ENCODE peak calls at places on chromosomes 4 and X, in ten cellular contexts. One of them, this sample, is unnamed.

GRCh38 chr4:169143335-169143734 is 127.4 kb downstream of the SH3RF1 start:
- DNase-seq in K562: no peak
- DNase-seq in spleen: no peak
- DNase-seq in transverse colon: no peak
- DNase-seq in GM12878: no peak
- DNase-seq in GM23338: no peak
- DNase-seq in H1: no peak
- DNase-seq in stomach: no peak
- DNase-seq in HCT116: no peak
- DNase-seq in esophagus muscularis mucosa: peak; percentile 37
- DNase-seq in this sample: no peak

GRCh38 chr4:190015538-190016368 is 11.3 kb downstream of the FRG2 start:
- DNase-seq in K562: no peak
- DNase-seq in spleen: no peak
- DNase-seq in transverse colon: no peak
- DNase-seq in GM12878: no peak
- DNase-seq in GM23338: peak; percentile 69
- DNase-seq in H1: no peak
- DNase-seq in stomach: no peak
- DNase-seq in HCT116: no peak
- DNase-seq in esophagus muscularis mucosa: no peak
- DNase-seq in this sample: no peak

GRCh38 chr4:70505152-70505748 is 13.1 kb upstream of the AMTN start:
- DNase-seq in K562: peak; percentile 54
- DNase-seq in spleen: peak; percentile 86
- DNase-seq in transverse colon: peak; percentile 55
- DNase-seq in GM12878: no peak
- DNase-seq in GM23338: peak; percentile 75
- DNase-seq in H1: peak; percentile 19
- DNase-seq in stomach: peak; percentile 60
- DNase-seq in HCT116: peak; percentile 42
- DNase-seq in esophagus muscularis mucosa: no peak
- DNase-seq in this sample: peak; percentile 56

GRCh38 chr4:123244233-123244632 is 152.4 kb upstream of the SPRY1 start:
- DNase-seq in K562: no peak
- DNase-seq in spleen: peak; percentile 72
- DNase-seq in transverse colon: peak; percentile 20
- DNase-seq in GM12878: no peak
- DNase-seq in GM23338: no peak
- DNase-seq in H1: no peak
- DNase-seq in stomach: peak; percentile 30
- DNase-seq in HCT116: no peak
- DNase-seq in esophagus muscularis mucosa: no peak
- DNase-seq in this sample: peak; percentile 58

GRCh38 chrX:119817130-119817690 is 25.8 kb upstream of the RPL39 start:
- DNase-seq in K562: no peak
- DNase-seq in spleen: no peak
- DNase-seq in transverse colon: no peak
- DNase-seq in GM12878: no peak
- DNase-seq in GM23338: no peak
- DNase-seq in H1: no peak
- DNase-seq in stomach: no peak
- DNase-seq in HCT116: no peak
- DNase-seq in esophagus muscularis mucosa: no peak
- DNase-seq in this sample: no peak

GRCh38 chr4:117664706-117665444 is 369.4 kb upstream of the NDST3 start:
- DNase-seq in K562: no peak
- DNase-seq in spleen: no peak
- DNase-seq in transverse colon: no peak
- DNase-seq in GM12878: no peak
- DNase-seq in GM23338: no peak
- DNase-seq in H1: no peak
- DNase-seq in stomach: no peak
- DNase-seq in HCT116: no peak
- DNase-seq in esophagus muscularis mucosa: no peak
- DNase-seq in this sample: no peak

GRCh38 chrX:22134681-22135080 is 102.6 kb downstream of the PHEX start:
- DNase-seq in K562: no peak
- DNase-seq in spleen: no peak
- DNase-seq in transverse colon: no peak
- DNase-seq in GM12878: no peak
- DNase-seq in GM23338: no peak
- DNase-seq in H1: no peak
- DNase-seq in stomach: no peak
- DNase-seq in HCT116: no peak
- DNase-seq in esophagus muscularis mucosa: no peak
- DNase-seq in this sample: no peak

GRCh38 chr4:56215138-56215793 is 172.0 kb downstream of the AASDH start:
- DNase-seq in K562: no peak
- DNase-seq in spleen: no peak
- DNase-seq in transverse colon: no peak
- DNase-seq in GM12878: no peak
- DNase-seq in GM23338: no peak
- DNase-seq in H1: no peak
- DNase-seq in stomach: no peak
- DNase-seq in HCT116: no peak
- DNase-seq in esophagus muscularis mucosa: no peak
- DNase-seq in this sample: no peak

GRCh38 chrX:154776753-154777152 is 14.1 kb downstream of the DKC1 start:
- DNase-seq in K562: no peak
- DNase-seq in spleen: no peak
- DNase-seq in transverse colon: no peak
- DNase-seq in GM12878: no peak
- DNase-seq in GM23338: no peak
- DNase-seq in H1: no peak
- DNase-seq in stomach: no peak
- DNase-seq in HCT116: no peak
- DNase-seq in esophagus muscularis mucosa: no peak
- DNase-seq in this sample: no peak

GRCh38 chrX:55638933-55639332 is 15.7 kb downstream of the FOXR2 start:
- DNase-seq in K562: no peak
- DNase-seq in spleen: no peak
- DNase-seq in transverse colon: no peak
- DNase-seq in GM12878: no peak
- DNase-seq in GM23338: no peak
- DNase-seq in H1: no peak
- DNase-seq in stomach: no peak
- DNase-seq in HCT116: no peak
- DNase-seq in esophagus muscularis mucosa: no peak
- DNase-seq in this sample: no peak

GRCh38 chr4:80989921-80990544 is 40.5 kb upstream of the BMP3 start:
- DNase-seq in K562: peak; percentile 22
- DNase-seq in spleen: no peak
- DNase-seq in transverse colon: no peak
- DNase-seq in GM12878: peak; percentile 26
- DNase-seq in GM23338: peak; percentile 83
- DNase-seq in H1: peak; percentile 15
- DNase-seq in stomach: no peak
- DNase-seq in HCT116: peak; percentile 50
- DNase-seq in esophagus muscularis mucosa: no peak
- DNase-seq in this sample: no peak

GRCh38 chr4:6250235-6250983 is 19.2 kb upstream of the WFS1 start:
- DNase-seq in K562: peak; percentile 61
- DNase-seq in spleen: peak; percentile 51
- DNase-seq in transverse colon: no peak
- DNase-seq in GM12878: peak; percentile 42
- DNase-seq in GM23338: peak; percentile 90
- DNase-seq in H1: no peak
- DNase-seq in stomach: no peak
- DNase-seq in HCT116: peak; percentile 76
- DNase-seq in esophagus muscularis mucosa: no peak
- DNase-seq in this sample: no peak

GRCh38 chr4:149173241-149174013 is 642.2 kb downstream of the IQCM start:
- DNase-seq in K562: no peak
- DNase-seq in spleen: no peak
- DNase-seq in transverse colon: no peak
- DNase-seq in GM12878: no peak
- DNase-seq in GM23338: no peak
- DNase-seq in H1: no peak
- DNase-seq in stomach: no peak
- DNase-seq in HCT116: no peak
- DNase-seq in esophagus muscularis mucosa: no peak
- DNase-seq in this sample: no peak

GRCh38 chrX:39936886-39937770 is 160.6 kb downstream of the BCOR start:
- DNase-seq in K562: peak; percentile 20
- DNase-seq in spleen: no peak
- DNase-seq in transverse colon: no peak
- DNase-seq in GM12878: peak; percentile 12
- DNase-seq in GM23338: no peak
- DNase-seq in H1: no peak
- DNase-seq in stomach: no peak
- DNase-seq in HCT116: no peak
- DNase-seq in esophagus muscularis mucosa: no peak
- DNase-seq in this sample: no peak

GRCh38 chr4:17085416-17085815 is 187.0 kb upstream of the LDB2 start:
- DNase-seq in K562: no peak
- DNase-seq in spleen: no peak
- DNase-seq in transverse colon: no peak
- DNase-seq in GM12878: no peak
- DNase-seq in GM23338: no peak
- DNase-seq in H1: no peak
- DNase-seq in stomach: no peak
- DNase-seq in HCT116: no peak
- DNase-seq in esophagus muscularis mucosa: peak; percentile 42
- DNase-seq in this sample: no peak

GRCh38 chr4:24115101-24115500 is 225.3 kb upstream of the PPARGC1A start:
- DNase-seq in K562: no peak
- DNase-seq in spleen: no peak
- DNase-seq in transverse colon: no peak
- DNase-seq in GM12878: no peak
- DNase-seq in GM23338: no peak
- DNase-seq in H1: no peak
- DNase-seq in stomach: no peak
- DNase-seq in HCT116: no peak
- DNase-seq in esophagus muscularis mucosa: no peak
- DNase-seq in this sample: no peak
- TF ChIP-seq POLR2AphosphoS5 in K562: no peak
- TF ChIP-seq POLR2AphosphoS5 in spleen: no peak
- TF ChIP-seq POLR2AphosphoS5 in transverse colon: no peak
- TF ChIP-seq POLR2AphosphoS5 in GM12878: no peak
- TF ChIP-seq POLR2AphosphoS5 in GM23338: no peak
- TF ChIP-seq POLR2AphosphoS5 in H1: no peak
- TF ChIP-seq POLR2AphosphoS5 in stomach: no peak
- TF ChIP-seq POLR2AphosphoS5 in HCT116: no peak
- TF ChIP-seq POLR2AphosphoS5 in esophagus muscularis mucosa: no peak
- TF ChIP-seq POLR2AphosphoS5 in this sample: no peak

DNA sequence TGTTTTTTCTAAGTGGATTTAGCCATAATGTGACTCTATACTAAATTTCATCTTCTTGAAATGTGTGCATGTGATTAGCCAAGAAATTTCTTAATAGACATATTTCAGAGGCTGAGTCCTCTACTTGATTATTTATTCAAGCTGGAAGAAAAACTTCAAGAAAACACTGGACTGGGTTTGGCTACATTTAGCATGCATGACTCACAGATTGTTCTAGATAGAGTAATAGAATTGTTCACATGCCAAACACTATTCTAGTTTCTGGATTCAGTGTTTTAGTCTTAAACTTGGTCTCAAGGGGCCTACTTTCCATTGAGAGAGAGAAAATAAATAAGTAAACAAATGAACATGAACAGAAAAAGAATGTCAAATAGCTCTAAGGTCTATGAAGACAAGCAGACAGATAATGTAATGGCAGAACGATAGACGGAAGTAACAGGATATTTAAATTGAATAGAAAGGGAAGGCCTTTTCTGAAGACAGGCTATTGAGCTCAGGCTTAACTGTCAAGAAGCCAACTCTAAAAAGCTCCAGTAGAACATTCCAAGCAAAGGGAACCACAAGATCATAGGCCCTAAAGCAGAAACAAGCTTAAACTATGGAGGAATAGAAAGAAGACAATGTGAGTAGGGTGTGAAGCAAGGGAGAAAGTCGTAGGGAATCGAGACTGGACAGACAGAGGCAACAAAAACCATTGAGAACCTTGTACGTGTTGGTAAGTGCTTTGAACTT is 104.6 kb downstream of the TMEM144 start:
- DNase-seq in K562: no peak
- DNase-seq in spleen: no peak
- DNase-seq in transverse colon: no peak
- DNase-seq in GM12878: no peak
- DNase-seq in GM23338: no peak
- DNase-seq in H1: no peak
- DNase-seq in stomach: no peak
- DNase-seq in HCT116: no peak
- DNase-seq in esophagus muscularis mucosa: no peak
- DNase-seq in this sample: no peak
- H3K4me3 ChIP-seq in K562: no peak overlapping the region
- H3K4me3 ChIP-seq in spleen: no peak overlapping the region
- H3K4me3 ChIP-seq in transverse colon: no peak overlapping the region
- H3K4me3 ChIP-seq in GM12878: no peak overlapping the region
- H3K4me3 ChIP-seq in GM23338: no peak overlapping the region
- H3K4me3 ChIP-seq in H1: no peak overlapping the region
- H3K4me3 ChIP-seq in stomach: no peak overlapping the region
- H3K4me3 ChIP-seq in HCT116: no peak overlapping the region
- H3K4me3 ChIP-seq in esophagus muscularis mucosa: no peak overlapping the region
- H3K4me3 ChIP-seq in this sample: no peak overlapping the region

DNA sequence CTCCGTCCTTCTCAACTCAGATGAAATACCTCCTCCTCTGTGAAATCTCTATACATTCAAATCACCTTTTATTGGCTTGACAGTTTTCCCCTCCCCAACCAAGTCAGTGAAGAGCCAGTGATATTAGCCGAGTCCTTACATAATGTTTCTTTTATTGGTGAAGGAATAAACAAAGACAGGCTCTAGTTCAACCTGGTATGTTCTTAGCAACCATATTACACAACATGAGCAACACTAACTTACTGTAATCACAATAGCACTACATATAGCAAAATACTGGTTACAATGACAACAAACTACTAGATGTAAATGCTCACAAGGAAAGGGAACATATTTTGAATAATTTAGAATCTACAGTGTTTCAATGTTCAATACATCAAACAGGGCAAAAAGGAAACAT is 19.9 kb downstream of the DHX15 start:
- DNase-seq in K562: no peak
- DNase-seq in spleen: no peak
- DNase-seq in transverse colon: no peak
- DNase-seq in GM12878: no peak
- DNase-seq in GM23338: no peak
- DNase-seq in H1: no peak
- DNase-seq in stomach: no peak
- DNase-seq in HCT116: no peak
- DNase-seq in esophagus muscularis mucosa: no peak
- DNase-seq in this sample: no peak
- H3K4me1 ChIP-seq in K562: no peaks in the 10 kb centered on the region
- H3K4me1 ChIP-seq in spleen: peaks cover 29% of the 10 kb centered on the region
- H3K4me1 ChIP-seq in transverse colon: peaks cover 22% of the 10 kb centered on the region
- H3K4me1 ChIP-seq in GM12878: no peaks in the 10 kb centered on the region
- H3K4me1 ChIP-seq in GM23338: peaks cover 37% of the 10 kb centered on the region
- H3K4me1 ChIP-seq in H1: no peaks in the 10 kb centered on the region
- H3K4me1 ChIP-seq in stomach: peaks cover 24% of the 10 kb centered on the region
- H3K4me1 ChIP-seq in HCT116: no peaks in the 10 kb centered on the region
- H3K4me1 ChIP-seq in esophagus muscularis mucosa: peaks cover 70% of the 10 kb centered on the region
- H3K4me1 ChIP-seq in this sample: no peaks in the 10 kb centered on the region

DNA sequence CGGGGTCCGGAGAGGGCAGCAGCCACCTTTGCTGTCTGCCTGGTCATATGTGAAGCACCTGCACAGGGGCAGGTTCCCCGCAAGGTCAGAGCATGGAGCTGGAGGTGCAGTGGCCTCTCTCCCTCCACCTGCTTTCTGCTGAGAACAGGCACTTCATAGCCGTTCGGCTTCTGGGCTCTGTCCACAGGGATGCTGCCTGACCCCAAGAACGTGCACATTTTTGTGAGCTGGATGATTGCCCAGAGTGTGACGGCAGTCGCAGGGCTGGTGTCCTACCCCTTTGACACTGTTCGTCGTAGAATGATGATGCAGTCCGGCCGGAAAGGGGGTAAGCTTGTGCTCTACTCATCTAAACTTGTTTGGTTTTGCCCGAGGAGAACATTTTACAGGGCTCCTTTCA is 2.5 kb downstream of the SLC25A4 start:
- DNase-seq in K562: no peak
- DNase-seq in spleen: no peak
- DNase-seq in transverse colon: no peak
- DNase-seq in GM12878: no peak
- DNase-seq in GM23338: no peak
- DNase-seq in H1: no peak
- DNase-seq in stomach: no peak
- DNase-seq in HCT116: no peak
- DNase-seq in esophagus muscularis mucosa: peak; percentile 92
- DNase-seq in this sample: no peak
- TF ChIP-seq POLR2AphosphoS5 in K562: no peak
- TF ChIP-seq POLR2AphosphoS5 in spleen: peak; percentile 48
- TF ChIP-seq POLR2AphosphoS5 in transverse colon: no peak
- TF ChIP-seq POLR2AphosphoS5 in GM12878: no peak
- TF ChIP-seq POLR2AphosphoS5 in GM23338: no peak
- TF ChIP-seq POLR2AphosphoS5 in H1: no peak
- TF ChIP-seq POLR2AphosphoS5 in stomach: peak; percentile 8
- TF ChIP-seq POLR2AphosphoS5 in HCT116: no peak
- TF ChIP-seq POLR2AphosphoS5 in esophagus muscularis mucosa: peak; percentile 79
- TF ChIP-seq POLR2AphosphoS5 in this sample: no peak